ENCODE peak calls at places on chromosomes 4 and X, in five cellular contexts. One of them, this sample, is unnamed.

GRCh38 chr4:132737344-132737743 is 411.8 kb upstream of the PCDH10 start:
- DNase-seq in dorsolateral prefrontal cortex: no peak
- DNase-seq in astrocyte: no peak
- DNase-seq in upper lobe of left lung: no peak
- DNase-seq in thyroid gland: no peak
- DNase-seq in this sample: no peak

GRCh38 chr4:176824645-176825366 is 32.1 kb upstream of the VEGFC start:
- DNase-seq in dorsolateral prefrontal cortex: no peak
- DNase-seq in astrocyte: peak
- DNase-seq in upper lobe of left lung: peak
- DNase-seq in thyroid gland: peak
- DNase-seq in this sample: no peak

GRCh38 chr4:8910822-8911310 is 39.2 kb upstream of the HMX1 start:
- DNase-seq in dorsolateral prefrontal cortex: peak
- DNase-seq in astrocyte: no peak
- DNase-seq in upper lobe of left lung: no peak
- DNase-seq in thyroid gland: no peak
- DNase-seq in this sample: no peak

GRCh38 chr4:6221296-6221850 is 21.0 kb upstream of the JAKMIP1 start:
- DNase-seq in dorsolateral prefrontal cortex: peak
- DNase-seq in astrocyte: no peak
- DNase-seq in upper lobe of left lung: no peak
- DNase-seq in thyroid gland: no peak
- DNase-seq in this sample: no peak

GRCh38 chr4:5963611-5964010 is 54.6 kb downstream of the C4orf50 start:
- DNase-seq in dorsolateral prefrontal cortex: no peak
- DNase-seq in astrocyte: no peak
- DNase-seq in upper lobe of left lung: no peak
- DNase-seq in thyroid gland: no peak
- DNase-seq in this sample: no peak

GRCh38 chr4:41751325-41752061 is 3.0 kb upstream of the PHOX2B start:
- DNase-seq in dorsolateral prefrontal cortex: no peak
- DNase-seq in astrocyte: no peak
- DNase-seq in upper lobe of left lung: no peak
- DNase-seq in thyroid gland: no peak
- DNase-seq in this sample: no peak

GRCh38 chr4:83454626-83455025 is 997 bp downstream of the HELQ start:
- DNase-seq in dorsolateral prefrontal cortex: no peak
- DNase-seq in astrocyte: peak
- DNase-seq in upper lobe of left lung: no peak
- DNase-seq in thyroid gland: no peak
- DNase-seq in this sample: no peak

GRCh38 chr4:110344165-110344564 is 131.8 kb upstream of the ENPEP start:
- DNase-seq in dorsolateral prefrontal cortex: no peak
- DNase-seq in astrocyte: no peak
- DNase-seq in upper lobe of left lung: no peak
- DNase-seq in thyroid gland: no peak
- DNase-seq in this sample: no peak

GRCh38 chrX:86039625-86040568 is 7.5 kb downstream of the CHM start:
- DNase-seq in dorsolateral prefrontal cortex: no peak
- DNase-seq in astrocyte: no peak
- DNase-seq in upper lobe of left lung: no peak
- DNase-seq in thyroid gland: no peak
- DNase-seq in this sample: no peak

GRCh38 chr4:174201898-174202297 is 81.6 kb downstream of the FBXO8 start:
- DNase-seq in dorsolateral prefrontal cortex: no peak
- DNase-seq in astrocyte: no peak
- DNase-seq in upper lobe of left lung: no peak
- DNase-seq in thyroid gland: no peak
- DNase-seq in this sample: no peak
- H3K4me3 ChIP-seq in dorsolateral prefrontal cortex: no peak
- H3K4me3 ChIP-seq in astrocyte: no peak
- H3K4me3 ChIP-seq in upper lobe of left lung: no peak
- H3K4me3 ChIP-seq in thyroid gland: no peak
- H3K4me3 ChIP-seq in this sample: no peak

DNA sequence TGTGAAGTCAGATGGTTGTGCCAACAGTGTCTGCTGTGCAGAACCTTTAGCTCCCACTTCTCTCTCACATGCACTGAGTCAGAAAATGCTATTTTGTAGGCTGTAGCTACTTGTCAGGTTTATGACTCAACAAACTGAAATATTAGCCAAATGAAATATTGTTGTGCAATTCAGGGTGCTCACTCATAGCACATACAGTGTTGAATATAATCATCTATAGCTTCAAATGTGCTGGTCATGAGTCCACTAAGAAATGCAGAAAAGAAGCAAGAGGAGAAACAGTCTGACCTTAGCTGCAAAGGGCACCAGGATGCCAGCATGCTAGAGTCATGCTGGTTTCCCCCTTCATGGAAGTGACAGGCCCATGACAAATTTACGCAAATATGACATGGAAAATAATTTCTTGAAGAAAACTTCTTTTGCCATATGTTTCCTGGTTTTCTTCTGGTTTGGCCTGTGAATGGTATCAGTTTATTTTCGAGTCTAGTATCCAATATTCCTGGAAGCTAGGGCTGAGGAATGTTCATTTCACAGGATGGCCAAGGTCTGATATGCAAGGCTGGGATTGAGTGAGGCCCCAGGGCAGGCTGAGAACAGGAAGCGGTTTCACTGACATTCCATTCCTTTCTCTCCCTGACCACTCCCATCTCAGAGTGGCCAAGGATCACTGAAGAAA is 10.3 kb upstream of the CXCL2 start:
- DNase-seq in dorsolateral prefrontal cortex: no peak
- DNase-seq in astrocyte: peak
- DNase-seq in upper lobe of left lung: peak
- DNase-seq in thyroid gland: peak
- DNase-seq in this sample: peak
- H3K27ac ChIP-seq in dorsolateral prefrontal cortex: peak
- H3K27ac ChIP-seq in astrocyte: peak
- H3K27ac ChIP-seq in upper lobe of left lung: peak
- H3K27ac ChIP-seq in thyroid gland: no peak
- H3K27ac ChIP-seq in this sample: peak

GRCh38 chrX:72540318-72540717 is 32.3 kb downstream of the HDAC8 start:
- DNase-seq in dorsolateral prefrontal cortex: no peak
- DNase-seq in astrocyte: peak
- DNase-seq in upper lobe of left lung: no peak
- DNase-seq in thyroid gland: no peak
- DNase-seq in this sample: no peak
- TF ChIP-seq CTCF in dorsolateral prefrontal cortex: peak
- TF ChIP-seq CTCF in astrocyte: peak
- TF ChIP-seq CTCF in upper lobe of left lung: no peak
- TF ChIP-seq CTCF in thyroid gland: peak
- TF ChIP-seq CTCF in this sample: no peak

GRCh38 chr4:25377572-25377882 is 464 bp downstream of the ANAPC4 start:
- DNase-seq in dorsolateral prefrontal cortex: no peak
- DNase-seq in astrocyte: no peak
- DNase-seq in upper lobe of left lung: no peak
- DNase-seq in thyroid gland: no peak
- DNase-seq in this sample: peak

GRCh38 chr4:25376754-25377571 is at the start of gene ANAPC4:
- DNase-seq in dorsolateral prefrontal cortex: peak
- DNase-seq in astrocyte: peak
- DNase-seq in upper lobe of left lung: peak
- DNase-seq in thyroid gland: peak
- DNase-seq in this sample: peak

GRCh38 chr4:25378130-25378743 is 1.2 kb downstream of the ANAPC4 start:
- DNase-seq in dorsolateral prefrontal cortex: no peak
- DNase-seq in astrocyte: no peak
- DNase-seq in upper lobe of left lung: no peak
- DNase-seq in thyroid gland: no peak
- DNase-seq in this sample: no peak

GRCh38 chr4:25379591-25379990 is 2.5 kb downstream of the ANAPC4 start:
- DNase-seq in dorsolateral prefrontal cortex: no peak
- DNase-seq in astrocyte: no peak
- DNase-seq in upper lobe of left lung: no peak
- DNase-seq in thyroid gland: no peak
- DNase-seq in this sample: no peak
- H3K4me3 ChIP-seq in dorsolateral prefrontal cortex: no peak
- H3K4me3 ChIP-seq in astrocyte: no peak
- H3K4me3 ChIP-seq in upper lobe of left lung: no peak
- H3K4me3 ChIP-seq in thyroid gland: no peak
- H3K4me3 ChIP-seq in this sample: no peak

GRCh38 chrX:12967711-12968465 is 7.0 kb upstream of the TMSB4X start:
- DNase-seq in dorsolateral prefrontal cortex: no peak
- DNase-seq in astrocyte: no peak
- DNase-seq in upper lobe of left lung: no peak
- DNase-seq in thyroid gland: no peak
- DNase-seq in this sample: no peak

GRCh38 chrX:12972239-12972638 is 2.7 kb upstream of the TMSB4X start:
- DNase-seq in dorsolateral prefrontal cortex: no peak
- DNase-seq in astrocyte: no peak
- DNase-seq in upper lobe of left lung: no peak
- DNase-seq in thyroid gland: no peak
- DNase-seq in this sample: no peak

GRCh38 chrX:12971282-12972003 is 3.5 kb upstream of the TMSB4X start:
- DNase-seq in dorsolateral prefrontal cortex: peak
- DNase-seq in astrocyte: no peak
- DNase-seq in upper lobe of left lung: peak
- DNase-seq in thyroid gland: no peak
- DNase-seq in this sample: peak

GRCh38 chrX:12972867-12973560 is 1.9 kb upstream of the TMSB4X start:
- DNase-seq in dorsolateral prefrontal cortex: no peak
- DNase-seq in astrocyte: no peak
- DNase-seq in upper lobe of left lung: no peak
- DNase-seq in thyroid gland: no peak
- DNase-seq in this sample: no peak

DNA sequence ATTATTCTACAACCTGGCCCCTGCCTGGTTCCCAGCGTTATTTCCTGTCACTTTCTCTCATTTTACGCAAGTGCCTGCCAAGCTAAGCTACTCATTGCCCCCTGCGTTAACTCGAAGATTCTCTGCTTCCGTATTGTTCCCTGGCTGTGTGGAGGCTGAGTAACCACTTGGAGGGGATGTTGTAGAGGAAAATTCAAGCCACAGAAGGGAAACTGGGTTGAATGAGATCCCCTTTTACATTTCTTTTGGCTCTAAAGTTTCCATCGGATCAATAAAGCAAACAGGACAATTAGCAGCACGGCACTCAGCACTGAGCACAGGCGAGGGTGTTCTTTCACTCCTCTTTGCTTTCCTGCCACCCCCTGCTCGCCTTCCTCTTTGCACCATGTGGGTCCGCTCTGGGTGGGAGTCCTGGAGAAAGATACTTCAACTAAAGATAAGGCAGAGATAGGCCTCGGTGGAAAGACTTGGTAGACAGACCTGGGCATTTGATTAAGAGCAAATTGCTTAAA is 4.2 kb upstream of the TMSB4X start:
- DNase-seq in dorsolateral prefrontal cortex: no peak
- DNase-seq in astrocyte: peak
- DNase-seq in upper lobe of left lung: peak
- DNase-seq in thyroid gland: no peak
- DNase-seq in this sample: no peak
- H3K27ac ChIP-seq in dorsolateral prefrontal cortex: peak
- H3K27ac ChIP-seq in astrocyte: peak
- H3K27ac ChIP-seq in upper lobe of left lung: peak
- H3K27ac ChIP-seq in thyroid gland: peak
- H3K27ac ChIP-seq in this sample: peak

GRCh38 chr4:140049924-140050681 is 103.9 kb downstream of the MAML3 start:
- DNase-seq in dorsolateral prefrontal cortex: no peak
- DNase-seq in astrocyte: peak
- DNase-seq in upper lobe of left lung: no peak
- DNase-seq in thyroid gland: no peak
- DNase-seq in this sample: no peak
- TF ChIP-seq CTCF in dorsolateral prefrontal cortex: peak
- TF ChIP-seq CTCF in astrocyte: peak
- TF ChIP-seq CTCF in upper lobe of left lung: no peak
- TF ChIP-seq CTCF in thyroid gland: no peak
- TF ChIP-seq CTCF in this sample: no peak

DNA sequence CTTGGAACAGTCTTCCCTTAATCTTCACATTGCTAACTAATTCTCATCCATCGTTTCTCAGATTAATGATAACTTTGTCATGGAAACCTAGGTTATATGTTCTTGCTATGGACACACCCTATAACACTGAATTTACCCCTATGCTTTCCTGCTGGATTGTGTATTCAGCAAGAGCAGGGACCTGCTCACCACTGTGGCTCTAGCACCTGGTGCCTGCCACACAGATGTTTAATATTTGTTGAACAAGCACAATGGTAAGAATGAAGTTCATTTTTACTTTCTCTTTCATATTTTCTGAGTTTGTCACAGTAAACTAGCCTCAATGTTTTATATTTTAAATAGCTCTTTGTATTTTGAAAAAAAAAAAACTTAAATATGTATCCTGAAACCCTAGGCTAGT is 734.0 kb upstream of the DIAPH2 start:
- DNase-seq in dorsolateral prefrontal cortex: no peak
- DNase-seq in astrocyte: no peak
- DNase-seq in upper lobe of left lung: no peak
- DNase-seq in thyroid gland: no peak
- DNase-seq in this sample: no peak
- H3K4me3 ChIP-seq in dorsolateral prefrontal cortex: no peak
- H3K4me3 ChIP-seq in astrocyte: no peak
- H3K4me3 ChIP-seq in upper lobe of left lung: no peak
- H3K4me3 ChIP-seq in thyroid gland: no peak
- H3K4me3 ChIP-seq in this sample: no peak

DNA sequence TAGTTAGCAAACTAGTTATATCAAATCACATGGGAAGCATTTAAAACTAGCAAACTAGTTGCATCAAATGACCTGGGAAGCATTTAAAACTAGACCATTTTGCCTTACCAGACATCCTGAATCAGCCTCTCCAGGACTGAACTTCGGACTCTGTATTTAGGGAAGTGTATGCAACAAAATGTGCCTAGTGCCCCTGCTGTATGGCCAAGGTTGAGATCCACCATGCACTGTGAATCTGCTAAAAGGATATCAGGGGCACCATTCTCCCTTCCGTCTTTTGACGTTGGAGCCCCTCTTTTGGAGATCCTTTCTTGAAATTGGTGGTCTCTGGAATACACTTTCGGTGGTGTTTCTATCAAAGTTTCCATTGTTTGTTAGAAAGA is 49.5 kb downstream of the CCNI start:
- DNase-seq in dorsolateral prefrontal cortex: no peak
- DNase-seq in astrocyte: no peak
- DNase-seq in upper lobe of left lung: no peak
- DNase-seq in thyroid gland: no peak
- DNase-seq in this sample: no peak
- H3K27ac ChIP-seq in dorsolateral prefrontal cortex: no peak
- H3K27ac ChIP-seq in astrocyte: no peak
- H3K27ac ChIP-seq in upper lobe of left lung: no peak
- H3K27ac ChIP-seq in thyroid gland: no peak
- H3K27ac ChIP-seq in this sample: no peak

This sample was measured in lower lobe of right lung.